ENCODE peak calls at places on chromosome 13, in nine cellular contexts. O is fibroblast of pulmonary artery; V is fibroblast of lung; P is stimulated activated CD4-positive, alpha-beta T cell treated with anti-CD3 and anti-CD28 coated beads, Interleukin-12 subunit alpha, Interleukin-12 subunit beta, amount 100 ng/mL, for 48 hours; C is cardiac fibroblast; Z is Right ventricle myocardium superior; N is activated naive CD8-positive, alpha-beta T cell treated with anti-CD3 and anti-CD28 coated beads for 36 hours; H is tibial artery; Y is mucosa of descending colon. M is an unnamed sample.

GRCh38 chr13:48318714-48319457 is 15.3 kb downstream of the RB1 start:
- DNase-seq in Y (peak), C (no peak), Z (peak), P (no peak), N (no peak), V (no peak), H (peak), O (no peak), M (no peak)

GRCh38 chr13:91574756-91575155 is 176.3 kb downstream of the GPC5 start:
- DNase-seq in C (peak), O (peak), Z (no peak), N (no peak), Y (no peak), P (no peak), H (no peak), V (peak), M (peak)

GRCh38 chr13:77429320-77430142 is 102.6 kb upstream of the MYCBP2 start:
- DNase-seq in C (no peak), Y (no peak), O (no peak), H (no peak), N (peak), V (no peak), P (peak), Z (no peak), M (no peak)

GRCh38 chr13:102195566-102196462 is 206.0 kb downstream of the FGF14 start:
- DNase-seq in Y (no peak), C (peak), N (no peak), P (no peak), V (peak), Z (no peak), O (peak), H (no peak), M (peak)

GRCh38 chr13:107099661-107100060 is 531.7 kb upstream of the ARGLU1 start:
- DNase-seq in Y (no peak), N (no peak), O (peak), C (no peak), V (peak), P (no peak), H (no peak), Z (no peak), M (peak)

GRCh38 chr13:33080962-33081655 is 64.9 kb downstream of the KL start:
- DNase-seq in Z (no peak), H (no peak), C (peak), P (no peak), O (peak), N (no peak), V (peak), Y (no peak), M (peak)

GRCh38 chr13:90305796-90306195 is 1041.7 kb upstream of the MIR17HG start:
- DNase-seq in N (no peak), H (no peak), V (no peak), P (no peak), Y (no peak), C (no peak), O (no peak), Z (no peak), M (no peak)

GRCh38 chr13:28494861-28495585 is at the start of gene FLT1:
- DNase-seq in N (peak), P (peak), V (no peak), H (no peak), Y (peak), O (peak), Z (peak), C (peak), M (peak)

GRCh38 chr13:99231726-99232125 is 26.5 kb downstream of the GPR18 start:
- DNase-seq in Z (no peak), C (no peak), N (no peak), O (no peak), P (no peak), Y (no peak), V (no peak), H (no peak), M (no peak)

GRCh38 chr13:44368062-44368591 is 5.5 kb upstream of the SERP2 start:
- DNase-seq in N (no peak), H (no peak), C (no peak), P (no peak), Y (no peak), Z (no peak), V (peak), O (no peak), M (peak)

GRCh38 chr13:51324714-51325440 is 14.6 kb upstream of the SERPINE3 start:
- DNase-seq in C (no peak), Y (no peak), H (no peak), P (no peak), V (no peak), Z (no peak), N (no peak), O (no peak), M (no peak)

GRCh38 chr13:69654392-69654791 is 453.2 kb upstream of the ATXN8OS start:
- DNase-seq in H (no peak), P (no peak), V (no peak), O (no peak), Z (no peak), Y (no peak), N (no peak), C (no peak), M (no peak)

GRCh38 chr13:43573361-43573740 is 213.4 kb downstream of the ENOX1 start:
- DNase-seq in H (no peak), C (no peak), O (peak), Y (no peak), V (no peak), Z (no peak), P (no peak), N (no peak), M (peak)

GRCh38 chr13:103698000-103698399 is 631.8 kb upstream of the SLC10A2 start:
- DNase-seq in O (no peak), V (no peak), N (no peak), P (no peak), Y (no peak), Z (no peak), H (no peak), C (no peak), M (no peak)

GRCh38 chr13:53242015-53242414 is 213.4 kb downstream of the OLFM4 start:
- DNase-seq in Y (no peak), P (no peak), C (no peak), V (no peak), N (no peak), Z (no peak), H (no peak), O (no peak), M (no peak)

GRCh38 chr13:49869514-49869913 is 66.6 kb downstream of the SPRYD7 start:
- DNase-seq in H (no peak), N (no peak), P (no peak), O (peak), V (peak), Y (no peak), C (peak), Z (no peak), M (peak)

GRCh38 chr13:101529419-101529818 is 76.9 kb downstream of the ITGBL1 start:
- DNase-seq in V (peak), Z (no peak), N (no peak), C (peak), Y (no peak), O (peak), P (no peak), H (peak), M (peak)

GRCh38 chr13:87244256-87244870 is 426.8 kb upstream of the SLITRK5 start:
- DNase-seq in H (no peak), Y (no peak), P (no peak), Z (no peak), O (no peak), V (no peak), N (no peak), C (no peak), M (no peak)

GRCh38 chr13:112333756-112334543 is 42.2 kb upstream of the SPACA7 start:
- DNase-seq in N (no peak), H (no peak), Z (no peak), V (no peak), O (no peak), C (no peak), Y (no peak), P (no peak), M (no peak)

GRCh38 chr13:25453966-25454365 is 82.2 kb downstream of the ATP8A2 start:
- DNase-seq in Z (no peak), Y (no peak), C (no peak), V (no peak), P (no peak), N (no peak), H (no peak), O (no peak), M (no peak)

GRCh38 chr13:108357228-108357627 is 87.7 kb downstream of the TNFSF13B start:
- DNase-seq in V (no peak), H (no peak), Z (no peak), N (no peak), P (no peak), Y (no peak), C (no peak), O (no peak), M (no peak)

GRCh38 chr13:106534844-106535551 is 464 bp downstream of the EFNB2 start:
- DNase-seq in C (peak), O (peak), Y (peak), Z (no peak), N (peak), H (peak), V (peak), P (no peak), M (peak)

GRCh38 chr13:73110814-73111213 is 52.0 kb downstream of the KLF5 start:
- DNase-seq in Y (no peak), V (no peak), Z (no peak), C (no peak), H (no peak), N (no peak), O (no peak), P (no peak), M (no peak)

GRCh38 chr13:101447852-101448251 is 4.6 kb upstream of the ITGBL1 start:
- DNase-seq in V (peak), C (peak), H (no peak), N (no peak), Z (no peak), O (peak), P (no peak), Y (no peak), M (peak)

GRCh38 chr13:42703740-42704139 is 77.6 kb upstream of the FAM216B start:
- DNase-seq in H (no peak), Y (no peak), V (no peak), N (no peak), O (no peak), P (no peak), Z (no peak), C (no peak), M (no peak)

GRCh38 chr13:98014766-98015165 is 61.3 kb downstream of the IPO5 start:
- DNase-seq in N (no peak), C (peak), O (peak), V (peak), Y (no peak), Z (no peak), P (no peak), H (no peak), M (peak)

GRCh38 chr13:46522692-46523040 is 30.3 kb upstream of the LRCH1 start:
- DNase-seq in Y (no peak), H (no peak), V (no peak), O (no peak), C (no peak), N (no peak), Z (no peak), P (no peak), M (no peak)

GRCh38 chr13:69857188-69857821 is 250.3 kb upstream of the ATXN8OS start:
- DNase-seq in Z (no peak), H (no peak), C (peak), Y (no peak), P (no peak), O (peak), N (no peak), V (peak), M (peak)

GRCh38 chr13:41244555-41244954 is 18.8 kb downstream of the MTRF1 start:
- DNase-seq in P (no peak), Z (no peak), V (peak), Y (no peak), C (peak), N (no peak), H (no peak), O (no peak), M (peak)

GRCh38 chr13:46295531-46296464 is 84.1 kb downstream of the LRRC63 start:
- DNase-seq in N (peak), V (peak), H (peak), C (peak), O (peak), Y (no peak), Z (peak), P (peak), M (peak)

GRCh38 chr13:30968734-30969335 is 36.4 kb downstream of the TEX26 start:
- DNase-seq in C (peak), N (no peak), V (peak), Z (no peak), Y (no peak), P (no peak), H (no peak), O (peak), M (peak)

GRCh38 chr13:22871248-22871647 is 309.5 kb upstream of the SGCG start:
- DNase-seq in H (no peak), Z (no peak), Y (no peak), V (no peak), P (no peak), O (no peak), C (no peak), N (no peak), M (no peak)

GRCh38 chr13:101714195-101714594 is 261.7 kb downstream of the ITGBL1 start:
- DNase-seq in V (no peak), Y (no peak), C (no peak), N (no peak), Z (no peak), O (no peak), P (no peak), H (no peak), M (no peak)

GRCh38 chr13:62014299-62014698 is 598.6 kb upstream of the PCDH20 start:
- DNase-seq in V (peak), N (no peak), Z (no peak), Y (no peak), P (no peak), C (peak), O (peak), H (no peak), M (peak)

GRCh38 chr13:44713793-44714469 is 137.8 kb upstream of the TSC22D1 start:
- DNase-seq in P (no peak), Z (no peak), O (peak), V (peak), C (peak), Y (no peak), H (peak), N (no peak), M (peak)

GRCh38 chr13:112822851-112823250 is 133.0 kb downstream of the ATP11A start:
- DNase-seq in C (no peak), N (no peak), P (no peak), V (no peak), Y (no peak), H (no peak), O (no peak), Z (no peak), M (no peak)